ENCODE peak calls at places on chromosomes 1 and 21, in nine cellular contexts. F is left ventricle myocardium inferior, O is astrocyte of the cerebellum, K is fibroblast of the aortic adventitia, I is AG09309, M is cardiac muscle cell, B is right atrium auricular region, H is BJ, R is brain microvascular endothelial cell. Y is an unnamed sample.

GRCh38 chr1:221912230-221912629 is 170.3 kb upstream of the DUSP10 start:
- DNase-seq in K (peak; percentile 46), O (no peak), H (no peak), I (no peak), B (no peak), F (no peak), M (no peak), R (peak; percentile 30), Y (no peak)

GRCh38 chr1:3599816-3600215 is 11.5 kb downstream of the MEGF6 start:
- DNase-seq in O (no peak), B (no peak), F (no peak), H (no peak), M (no peak), K (no peak), I (no peak), R (no peak), Y (no peak)

GRCh38 chr21:30348506-30348905 is at the start of gene KRTAP23-1:
- DNase-seq in K (no peak), I (no peak), F (no peak), M (no peak), O (no peak), H (no peak), B (no peak), R (no peak), Y (no peak)

GRCh38 chr1:230858918-230859819 is 9.2 kb downstream of the C1orf198 start:
- DNase-seq in F (no peak), K (no peak), M (peak; percentile 48), R (peak; percentile 76), B (no peak), I (no peak), O (peak; percentile 83), H (peak; percentile 77), Y (no peak)

GRCh38 chr1:225567789-225568188 is 85.1 kb downstream of the ENAH start:
- DNase-seq in K (no peak), M (peak; percentile 32), O (no peak), I (no peak), B (no peak), H (no peak), R (peak; percentile 18), F (no peak), Y (no peak)

GRCh38 chr21:17539743-17540341 is 27.0 kb downstream of the CXADR start:
- DNase-seq in B (no peak), R (no peak), I (no peak), F (no peak), O (no peak), M (no peak), K (no peak), H (no peak), Y (no peak)

GRCh38 chr1:37038079-37038702 is 3.9 kb upstream of the GRIK3 start:
- DNase-seq in M (peak; percentile 12), H (no peak), B (no peak), R (no peak), K (no peak), O (no peak), F (no peak), I (no peak), Y (no peak)

GRCh38 chr1:182408435-182409070 is 8.1 kb upstream of the TEDDM1 start:
- DNase-seq in B (no peak), O (no peak), I (no peak), R (no peak), F (no peak), K (no peak), M (no peak), H (no peak), Y (no peak)

GRCh38 chr1:109880961-109881894 is 29.4 kb upstream of the CSF1 start:
- DNase-seq in K (peak; percentile 16), B (no peak), O (no peak), F (no peak), H (no peak), R (no peak), M (no peak), I (no peak), Y (no peak)

GRCh38 chr21:32143222-32143939 is 135.5 kb downstream of the MIS18A start:
- DNase-seq in K (peak; percentile 59), O (peak; percentile 26), R (no peak), F (peak; percentile 23), I (peak; percentile 16), M (no peak), H (peak; percentile 37), B (peak; percentile 63), Y (no peak)

GRCh38 chr1:97088386-97088785 is 366.8 kb downstream of the PTBP2 start:
- DNase-seq in O (no peak), F (no peak), I (no peak), R (no peak), K (no peak), H (no peak), M (no peak), B (no peak), Y (no peak)

GRCh38 chr1:77412069-77412793 is 130.4 kb downstream of the AK5 start:
- DNase-seq in O (no peak), I (peak; percentile 62), M (peak; percentile 55), R (no peak), H (peak; percentile 39), K (peak; percentile 65), F (no peak), B (no peak), Y (no peak)

GRCh38 chr1:53371851-53372250 is 44.0 kb upstream of the LRP8 start:
- DNase-seq in I (no peak), K (no peak), H (no peak), B (no peak), F (no peak), M (no peak), R (no peak), O (no peak), Y (no peak)

GRCh38 chr21:38680401-38680800 is 125.3 kb upstream of the ETS2 start:
- DNase-seq in B (no peak), I (no peak), M (peak; percentile 18), H (no peak), F (no peak), K (no peak), O (no peak), R (no peak), Y (no peak)

GRCh38 chr1:47708658-47709301 is 270.9 kb downstream of the FOXD2 start:
- DNase-seq in R (peak; percentile 29), B (no peak), F (no peak), O (no peak), H (no peak), K (no peak), M (peak; percentile 55), I (no peak), Y (no peak)

GRCh38 chr1:1545946-1546737 is 5.7 kb upstream of the TMEM240 start:
- DNase-seq in K (no peak), I (no peak), O (no peak), R (no peak), F (no peak), M (no peak), B (no peak), H (no peak), Y (no peak)

GRCh38 chr1:98981917-98982513 is 22.6 kb downstream of the PLPPR5 start:
- DNase-seq in F (no peak), K (peak; percentile 48), M (peak; percentile 39), I (no peak), B (no peak), O (no peak), R (no peak), H (peak; percentile 4), Y (no peak)

GRCh38 chr1:44515416-44515815 is 110.4 kb downstream of the RNF220 start:
- DNase-seq in B (no peak), R (no peak), M (no peak), H (no peak), F (no peak), I (no peak), K (peak; percentile 36), O (no peak), Y (no peak)

GRCh38 chr1:38486115-38486514 is 373.5 kb downstream of the RRAGC start:
- DNase-seq in H (no peak), R (no peak), I (no peak), B (peak; percentile 26), K (no peak), F (no peak), M (no peak), O (no peak), Y (no peak)

DNA sequence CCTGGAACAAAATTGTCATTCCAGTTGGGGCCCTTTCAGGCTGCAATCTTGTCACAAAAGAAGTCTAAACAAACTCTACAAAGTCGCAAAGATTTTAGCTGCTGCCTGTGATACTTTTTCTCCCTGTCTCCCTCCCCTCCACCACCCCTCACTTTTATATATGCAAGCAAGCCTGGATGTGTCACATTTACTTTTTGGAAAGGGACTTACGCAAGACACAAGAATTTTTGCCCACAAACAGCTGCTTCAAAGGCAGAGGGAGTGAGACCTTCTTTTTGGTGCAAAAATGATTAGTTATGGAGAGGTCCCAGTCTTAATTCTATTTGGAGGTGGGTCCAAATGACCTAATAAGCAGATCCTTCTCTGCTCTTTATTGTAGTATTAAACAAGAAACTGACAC is 22.9 kb upstream of the RALGPS2 start:
- DNase-seq in F (no peak), H (no peak), K (peak; percentile 68), I (no peak), O (no peak), R (no peak), B (no peak), M (peak; percentile 77), Y (no peak)
- H3K4me3 ChIP-seq in F (no peak overlapping the region), H (no peak overlapping the region), K (no peak overlapping the region), I (no peak overlapping the region), O (no peak overlapping the region), R (no peak overlapping the region), B (no peak overlapping the region), M (no peak overlapping the region), Y (no peak overlapping the region)

DNA sequence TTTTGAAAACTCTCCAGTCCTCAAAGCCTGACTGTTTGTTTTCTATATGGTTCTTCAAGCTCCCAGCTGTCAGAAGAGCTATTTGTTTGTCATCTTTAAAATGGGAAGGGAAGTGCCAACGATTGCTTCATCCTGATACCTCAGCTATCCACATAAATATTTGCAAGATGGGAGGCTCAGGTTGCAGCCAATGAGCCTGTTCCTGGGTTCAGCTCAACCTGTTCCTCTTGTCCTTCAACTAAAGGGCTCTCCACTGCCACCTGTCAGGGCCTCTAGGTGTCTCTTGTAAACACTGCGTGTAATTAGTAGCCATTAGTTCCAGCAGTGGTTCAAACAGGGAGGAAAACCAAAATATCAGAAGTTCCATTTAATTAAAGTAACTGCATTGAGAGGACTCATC is 445.1 kb downstream of the AJAP1 start:
- DNase-seq in B (no peak), H (no peak), R (no peak), O (no peak), F (no peak), K (no peak), M (no peak), I (no peak), Y (no peak)
- TF ChIP-seq CTCF in B (no peak), H (no peak), R (no peak), O (no peak), F (no peak), K (no peak), M (no peak), I (no peak), Y (no peak)

DNA sequence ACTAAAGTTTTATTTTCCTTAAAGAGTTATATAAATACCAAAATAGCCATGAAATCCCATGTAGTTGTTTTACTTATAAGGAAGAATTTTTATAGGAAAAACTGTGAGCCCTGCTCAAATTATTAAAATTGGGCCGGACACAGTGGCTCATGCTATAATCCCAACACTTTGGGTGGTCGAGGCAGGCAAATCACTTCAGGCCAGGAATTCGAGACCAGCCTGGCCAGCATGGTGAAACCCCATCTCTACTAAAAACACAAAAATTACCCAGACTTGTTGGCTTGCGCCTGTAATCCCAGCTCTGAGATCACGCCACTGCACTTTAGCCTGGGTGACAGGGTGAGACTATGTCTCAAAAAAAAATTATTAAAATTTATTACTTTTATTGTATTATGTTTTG is 149.3 kb downstream of the MRPL39 start:
- DNase-seq in K (no peak), I (no peak), B (no peak), M (no peak), H (no peak), R (no peak), F (no peak), O (no peak), Y (no peak)
- H3K4me3 ChIP-seq in K (no peak overlapping the region), I (no peak overlapping the region), B (no peak overlapping the region), M (no peak overlapping the region), H (no peak overlapping the region), R (no peak overlapping the region), F (no peak overlapping the region), O (no peak overlapping the region), Y (no peak overlapping the region)

GRCh38 chr1:16913866-16914662 is 7.7 kb upstream of the CROCC start:
- DNase-seq in I (peak; percentile 64), R (peak; percentile 87), F (peak; percentile 90), B (peak; percentile 90), O (peak; percentile 65), K (peak; percentile 93), H (peak; percentile 73), M (peak; percentile 99), Y (peak; percentile 87)
- TF ChIP-seq CTCF in I (no peak), R (no peak), F (no peak), B (peak; percentile 45), O (no peak), K (no peak), H (no peak), M (peak; percentile 10), Y (no peak)

Y was measured in retinal pigment epithelial cell.